ENCODE peak calls at places on chromosome 17, in seven cellular contexts. One of them, this sample, is unnamed.

GRCh38 chr17:47948706-47949196 is 7.4 kb downstream of the PNPO start:
- DNase-seq in progenitor cell of endocrine pancreas: no peak
- DNase-seq in NCI-H2171: no peak
- DNase-seq in coronary artery: no peak
- DNase-seq in NCI-H1092 treated with DMSO at 0.1 percent for 48 hours: no peak
- DNase-seq in M059J: peak
- DNase-seq in A549: peak
- DNase-seq in this sample: no peak

GRCh38 chr17:78255953-78256704 is 24.7 kb downstream of the TMEM235 start:
- DNase-seq in progenitor cell of endocrine pancreas: no peak
- DNase-seq in NCI-H2171: no peak
- DNase-seq in coronary artery: no peak
- DNase-seq in NCI-H1092 treated with DMSO at 0.1 percent for 48 hours: no peak
- DNase-seq in M059J: no peak
- DNase-seq in A549: no peak
- DNase-seq in this sample: no peak

GRCh38 chr17:58315281-58315711 is 13.3 kb downstream of the TSPOAP1 start:
- DNase-seq in progenitor cell of endocrine pancreas: no peak
- DNase-seq in NCI-H2171: peak
- DNase-seq in coronary artery: peak
- DNase-seq in NCI-H1092 treated with DMSO at 0.1 percent for 48 hours: no peak
- DNase-seq in M059J: no peak
- DNase-seq in A549: no peak
- DNase-seq in this sample: no peak

GRCh38 chr17:45114117-45114932 is 18.0 kb downstream of the PLCD3 start:
- DNase-seq in progenitor cell of endocrine pancreas: no peak
- DNase-seq in NCI-H2171: no peak
- DNase-seq in coronary artery: no peak
- DNase-seq in NCI-H1092 treated with DMSO at 0.1 percent for 48 hours: no peak
- DNase-seq in M059J: no peak
- DNase-seq in A549: no peak
- DNase-seq in this sample: no peak

GRCh38 chr17:73637866-73638265 is 6.4 kb downstream of the SDK2 start:
- DNase-seq in progenitor cell of endocrine pancreas: no peak
- DNase-seq in NCI-H2171: no peak
- DNase-seq in coronary artery: no peak
- DNase-seq in NCI-H1092 treated with DMSO at 0.1 percent for 48 hours: no peak
- DNase-seq in M059J: no peak
- DNase-seq in A549: no peak
- DNase-seq in this sample: no peak

GRCh38 chr17:42531455-42532354 is 4.3 kb upstream of the NAGLU start:
- DNase-seq in progenitor cell of endocrine pancreas: peak
- DNase-seq in NCI-H2171: peak
- DNase-seq in coronary artery: peak
- DNase-seq in NCI-H1092 treated with DMSO at 0.1 percent for 48 hours: peak
- DNase-seq in M059J: peak
- DNase-seq in A549: peak
- DNase-seq in this sample: peak

GRCh38 chr17:37802712-37803416 is 58.0 kb upstream of the HNF1B start:
- DNase-seq in progenitor cell of endocrine pancreas: no peak
- DNase-seq in NCI-H2171: no peak
- DNase-seq in coronary artery: no peak
- DNase-seq in NCI-H1092 treated with DMSO at 0.1 percent for 48 hours: no peak
- DNase-seq in M059J: peak
- DNase-seq in A549: no peak
- DNase-seq in this sample: no peak

GRCh38 chr17:75428775-75429469 is 23.4 kb upstream of the GRB2 start:
- DNase-seq in progenitor cell of endocrine pancreas: no peak
- DNase-seq in NCI-H2171: no peak
- DNase-seq in coronary artery: no peak
- DNase-seq in NCI-H1092 treated with DMSO at 0.1 percent for 48 hours: no peak
- DNase-seq in M059J: no peak
- DNase-seq in A549: peak
- DNase-seq in this sample: no peak

GRCh38 chr17:40525294-40525693 is 23.9 kb upstream of the TNS4 start:
- DNase-seq in progenitor cell of endocrine pancreas: no peak
- DNase-seq in NCI-H2171: no peak
- DNase-seq in coronary artery: no peak
- DNase-seq in NCI-H1092 treated with DMSO at 0.1 percent for 48 hours: no peak
- DNase-seq in M059J: no peak
- DNase-seq in A549: peak
- DNase-seq in this sample: no peak

GRCh38 chr17:4538236-4539002 is 16.8 kb downstream of the MYBBP1A start:
- DNase-seq in progenitor cell of endocrine pancreas: no peak
- DNase-seq in NCI-H2171: no peak
- DNase-seq in coronary artery: no peak
- DNase-seq in NCI-H1092 treated with DMSO at 0.1 percent for 48 hours: no peak
- DNase-seq in M059J: no peak
- DNase-seq in A549: no peak
- DNase-seq in this sample: no peak

GRCh38 chr17:30379303-30380105 is 777 bp downstream of the CPD start:
- DNase-seq in progenitor cell of endocrine pancreas: no peak
- DNase-seq in NCI-H2171: no peak
- DNase-seq in coronary artery: peak
- DNase-seq in NCI-H1092 treated with DMSO at 0.1 percent for 48 hours: peak
- DNase-seq in M059J: no peak
- DNase-seq in A549: no peak
- DNase-seq in this sample: peak

GRCh38 chr17:29784661-29785060 is 145.4 kb downstream of the SSH2 start:
- DNase-seq in progenitor cell of endocrine pancreas: no peak
- DNase-seq in NCI-H2171: no peak
- DNase-seq in coronary artery: no peak
- DNase-seq in NCI-H1092 treated with DMSO at 0.1 percent for 48 hours: no peak
- DNase-seq in M059J: peak
- DNase-seq in A549: peak
- DNase-seq in this sample: no peak

GRCh38 chr17:17402558-17402957 is 74.2 kb upstream of the MED9 start:
- DNase-seq in progenitor cell of endocrine pancreas: no peak
- DNase-seq in NCI-H2171: no peak
- DNase-seq in coronary artery: no peak
- DNase-seq in NCI-H1092 treated with DMSO at 0.1 percent for 48 hours: no peak
- DNase-seq in M059J: peak
- DNase-seq in A549: no peak
- DNase-seq in this sample: no peak